ENCODE peak calls at places on chromosomes 11 and 22, in seven cellular contexts. K is stimulated activated CD4-positive, alpha-beta T cell treated with anti-CD3 and anti-CD28 coated beads, Interleukin-1b, Interleukin-23, amount 100 ng/mL, for 1 hour; Y is hypothalamus; F is fibroblast of pulmonary artery; L is CD4-positive, alpha-beta memory T cell; H is ACHN; P is effector CD4-positive, alpha-beta T cell. U is an unnamed sample.

GRCh38 chr11:890794-891600 is 19.6 kb downstream of the CHID1 start:
- DNase-seq in F (no peak), P (no peak), Y (no peak), K (no peak), L (no peak), H (no peak), U (no peak)

GRCh38 chr22:44567846-44568493 is 69.9 kb upstream of the RTL6 start:
- DNase-seq in L (peak), K (peak), Y (no peak), F (peak), P (peak), H (peak), U (peak)

GRCh38 chr11:33701831-33702230 is 1.2 kb upstream of the C11orf91 start:
- DNase-seq in F (peak), H (no peak), P (no peak), L (no peak), Y (peak), K (no peak), U (no peak)

GRCh38 chr11:64933935-64934693 is 1.6 kb downstream of the GPHA2 start:
- DNase-seq in P (no peak), K (no peak), L (no peak), Y (no peak), F (no peak), H (no peak), U (no peak)

GRCh38 chr11:65180877-65181568 is 705 bp upstream of the CAPN1 start:
- DNase-seq in F (peak), P (peak), H (peak), Y (no peak), L (peak), K (no peak), U (peak)

GRCh38 chr11:106468091-106468490 is 390.6 kb downstream of the AASDHPPT start:
- DNase-seq in F (peak), K (no peak), H (no peak), Y (no peak), P (no peak), L (no peak), U (no peak)

GRCh38 chr22:36730176-36730858 is 26.8 kb upstream of the CACNG2 start:
- DNase-seq in F (no peak), H (no peak), K (no peak), P (no peak), L (no peak), Y (no peak), U (no peak)

GRCh38 chr11:209275-210121 is 2.0 kb downstream of the RIC8A start:
- DNase-seq in H (peak), L (no peak), K (no peak), Y (no peak), F (no peak), P (no peak), U (peak)

GRCh38 chr11:108543316-108543955 is 45.3 kb upstream of the POGLUT3 start:
- DNase-seq in K (no peak), L (no peak), H (no peak), P (no peak), Y (no peak), F (no peak), U (no peak)

GRCh38 chr11:72195921-72196320 is 4.0 kb downstream of the FOLR1 start:
- DNase-seq in F (no peak), K (no peak), L (no peak), H (no peak), Y (no peak), P (no peak), U (no peak)

GRCh38 chr11:15985127-15985862 is 371.1 kb downstream of the SOX6 start:
- DNase-seq in L (no peak), H (no peak), K (no peak), F (peak), P (no peak), Y (no peak), U (no peak)

GRCh38 chr11:1491379-1491778 is 4.8 kb upstream of the MOB2 start:
- DNase-seq in L (no peak), K (no peak), F (no peak), Y (no peak), H (no peak), P (no peak), U (no peak)

GRCh38 chr22:32697331-32697995 is 104.0 kb upstream of the TIMP3 start:
- DNase-seq in Y (no peak), P (no peak), K (no peak), H (no peak), F (no peak), L (no peak), U (no peak)

GRCh38 chr11:76835928-76836612 is 24.6 kb upstream of the ACER3 start:
- DNase-seq in L (no peak), F (peak), K (no peak), Y (no peak), H (no peak), P (no peak), U (no peak)

GRCh38 chr22:50403701-50404101 is 60.6 kb downstream of the PPP6R2 start:
- DNase-seq in Y (peak), F (peak), K (no peak), P (no peak), H (no peak), L (no peak), U (no peak)

GRCh38 chr22:50691521-50691920 is 18.9 kb downstream of the SHANK3 start:
- DNase-seq in Y (no peak), L (peak), F (peak), P (peak), K (no peak), H (peak), U (peak)

GRCh38 chr11:6405837-6406236 is 13.1 kb downstream of the APBB1 start:
- DNase-seq in K (no peak), P (no peak), L (no peak), F (no peak), Y (no peak), H (no peak), U (no peak)

GRCh38 chr11:119172513-119172912 is 4.0 kb downstream of the NLRX1 start:
- DNase-seq in L (no peak), K (no peak), F (no peak), P (no peak), H (no peak), Y (no peak), U (no peak)

GRCh38 chr11:10673476-10674062 is 20.0 kb downstream of the IRAG1 start:
- DNase-seq in K (no peak), H (no peak), P (no peak), Y (no peak), F (no peak), L (no peak), U (no peak)

GRCh38 chr11:86481399-86481798 is 106.7 kb downstream of the CCDC81 start:
- DNase-seq in F (no peak), Y (no peak), P (no peak), K (no peak), H (no peak), L (no peak), U (no peak)

GRCh38 chr22:47357086-47357485 is 594.6 kb downstream of the TBC1D22A start:
- DNase-seq in F (no peak), K (no peak), L (no peak), Y (no peak), H (no peak), P (no peak), U (no peak)

GRCh38 chr11:116353517-116353916 is 419.3 kb downstream of the BUD13 start:
- DNase-seq in Y (no peak), L (no peak), F (no peak), H (no peak), K (no peak), P (no peak), U (no peak)

GRCh38 chr11:76832365-76832764 is 28.4 kb upstream of the ACER3 start:
- DNase-seq in F (no peak), K (no peak), H (no peak), L (no peak), P (no peak), Y (no peak), U (no peak)

GRCh38 chr22:39715778-39716495 is 145.4 kb downstream of the CACNA1I start:
- DNase-seq in F (no peak), P (no peak), H (no peak), Y (no peak), K (no peak), L (no peak), U (no peak)

GRCh38 chr11:57324154-57324885 is 432 bp downstream of the TNKS1BP1 start:
- DNase-seq in Y (peak), F (peak), L (no peak), K (no peak), H (peak), P (peak), U (no peak)

GRCh38 chr11:19673924-19674390 is 38.7 kb upstream of the NAV2 start:
- DNase-seq in L (no peak), K (no peak), H (no peak), P (no peak), F (peak), Y (peak), U (no peak)

GRCh38 chr11:96342971-96343711 is at the start of gene MAML2:
- DNase-seq in L (peak), H (peak), Y (peak), P (peak), K (peak), F (peak), U (peak)

GRCh38 chr22:26416256-26416655 is 12.8 kb upstream of the ASPHD2 start:
- DNase-seq in K (no peak), F (no peak), Y (no peak), P (no peak), L (no peak), H (no peak), U (no peak)

GRCh38 chr11:106466441-106467190 is 389.2 kb downstream of the AASDHPPT start:
- DNase-seq in L (no peak), P (no peak), F (peak), H (no peak), K (no peak), Y (no peak), U (no peak)

U was measured in activated CD8-positive, alpha-beta T cell treated with anti-CD3 and anti-CD28 coated beads, Interleukin-2, amount 10 ng/mL, durations not matched to agents 7 days and 5 days.